ENCODE peak calls at places on chromosomes 3 and 15, in eight cellular contexts. T is mesothelial cell of epicardium; O is lower leg skin; E is fibroblast of lung; R is LNCaP clone FGC; Z is H1; G is CD4-positive, alpha-beta T cell; V is mammary epithelial cell. N is an unnamed sample.

GRCh38 chr3:183281126-183281797 is 28.2 kb downstream of the B3GNT5 start:
- DNase-seq in E (peak), O (peak), T (no peak), V (no peak), G (no peak), R (no peak), Z (no peak), N (no peak)

GRCh38 chr15:76298986-76299385 is 12.3 kb downstream of the ETFA start:
- DNase-seq in G (no peak), E (no peak), T (no peak), V (no peak), R (no peak), Z (no peak), O (no peak), N (no peak)

GRCh38 chr15:82829234-82829633 is 19.8 kb downstream of the WHAMM start:
- DNase-seq in G (no peak), T (no peak), Z (no peak), V (no peak), E (no peak), R (no peak), O (no peak), N (no peak)

GRCh38 chr3:46707601-46708011 is 6.4 kb downstream of the TMIE start:
- DNase-seq in G (peak), T (peak), V (no peak), Z (no peak), R (no peak), O (peak), E (no peak), N (no peak)

GRCh38 chr15:52803543-52804306 is 13.6 kb upstream of the ONECUT1 start:
- DNase-seq in T (no peak), Z (no peak), V (no peak), G (no peak), R (no peak), E (no peak), O (peak), N (no peak)

GRCh38 chr3:156978471-156978961 is 152.4 kb downstream of the LEKR1 start:
- DNase-seq in R (no peak), V (no peak), E (no peak), G (no peak), O (no peak), Z (no peak), T (no peak), N (no peak)

GRCh38 chr15:91456251-91456718 is 356.2 kb downstream of the SV2B start:
- DNase-seq in Z (no peak), G (no peak), O (no peak), V (peak), E (peak), R (no peak), T (no peak), N (no peak)

GRCh38 chr3:32686713-32687112 is 1.7 kb downstream of the CNOT10 start:
- DNase-seq in O (no peak), E (no peak), T (no peak), R (no peak), G (no peak), V (peak), Z (no peak), N (no peak)

GRCh38 chr3:188832961-188833615 is 338.7 kb upstream of the TPRG1 start:
- DNase-seq in V (peak), E (no peak), Z (no peak), O (no peak), G (no peak), R (peak), T (no peak), N (no peak)

GRCh38 chr3:134463676-134464611 is 21.8 kb downstream of the ANAPC13 start:
- DNase-seq in V (peak), T (peak), Z (peak), O (peak), R (no peak), E (peak), G (no peak), N (no peak)

GRCh38 chr3:31968391-31968926 is 12.6 kb downstream of the OSBPL10 start:
- DNase-seq in Z (no peak), T (no peak), E (peak), V (peak), G (no peak), O (no peak), R (no peak), N (no peak)

GRCh38 chr15:77836116-77836798 is 203.5 kb upstream of the LINGO1 start:
- DNase-seq in R (no peak), T (peak), O (no peak), G (no peak), E (peak), V (no peak), Z (no peak), N (no peak)
- TF ChIP-seq CTCF in R (no peak), T (no peak), O (no peak), G (no peak), E (no peak), V (no peak), Z (peak), N (no peak)

DNA sequence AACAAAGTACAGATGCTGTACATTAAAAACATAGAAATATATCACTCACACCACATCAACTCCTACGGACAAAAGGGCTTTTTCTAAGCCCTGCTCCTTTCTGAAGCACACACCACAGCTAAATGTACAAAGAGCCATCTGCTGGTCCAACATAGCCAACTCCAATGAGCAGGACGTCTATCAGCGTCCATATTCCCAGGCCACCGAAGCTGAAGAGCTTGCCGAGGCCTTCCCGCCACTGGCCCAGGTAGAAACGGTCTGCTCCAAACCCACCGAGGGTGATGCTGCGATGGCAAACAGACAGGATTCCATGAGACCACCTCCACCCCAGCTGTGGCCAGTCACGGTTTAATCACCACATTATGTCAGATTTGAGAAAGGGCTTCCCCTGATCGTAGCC is 9.8 kb downstream of the TM2D3 start:
- DNase-seq in Z (no peak), R (no peak), E (no peak), O (no peak), V (no peak), G (no peak), T (no peak), N (no peak)
- TF ChIP-seq CTCF in Z (no peak), R (no peak), E (no peak), O (no peak), V (peak), G (no peak), T (no peak), N (no peak)

GRCh38 chr15:40338041-40338657 is 2.6 kb downstream of the CCDC9B start:
- DNase-seq in Z (peak), G (peak), O (peak), T (no peak), R (no peak), E (peak), V (peak), N (peak)

GRCh38 chr15:40337597-40337996 is 3.1 kb downstream of the CCDC9B start:
- DNase-seq in E (no peak), T (no peak), V (no peak), G (no peak), O (no peak), Z (no peak), R (no peak), N (no peak)

GRCh38 chr15:40334541-40334940 is 6.2 kb downstream of the CCDC9B start:
- DNase-seq in E (no peak), O (no peak), R (no peak), T (no peak), V (no peak), Z (no peak), G (no peak), N (no peak)

GRCh38 chr15:40334941-40335795 is 5.6 kb downstream of the CCDC9B start:
- DNase-seq in G (no peak), Z (peak), O (peak), V (no peak), T (no peak), E (no peak), R (no peak), N (no peak)

DNA sequence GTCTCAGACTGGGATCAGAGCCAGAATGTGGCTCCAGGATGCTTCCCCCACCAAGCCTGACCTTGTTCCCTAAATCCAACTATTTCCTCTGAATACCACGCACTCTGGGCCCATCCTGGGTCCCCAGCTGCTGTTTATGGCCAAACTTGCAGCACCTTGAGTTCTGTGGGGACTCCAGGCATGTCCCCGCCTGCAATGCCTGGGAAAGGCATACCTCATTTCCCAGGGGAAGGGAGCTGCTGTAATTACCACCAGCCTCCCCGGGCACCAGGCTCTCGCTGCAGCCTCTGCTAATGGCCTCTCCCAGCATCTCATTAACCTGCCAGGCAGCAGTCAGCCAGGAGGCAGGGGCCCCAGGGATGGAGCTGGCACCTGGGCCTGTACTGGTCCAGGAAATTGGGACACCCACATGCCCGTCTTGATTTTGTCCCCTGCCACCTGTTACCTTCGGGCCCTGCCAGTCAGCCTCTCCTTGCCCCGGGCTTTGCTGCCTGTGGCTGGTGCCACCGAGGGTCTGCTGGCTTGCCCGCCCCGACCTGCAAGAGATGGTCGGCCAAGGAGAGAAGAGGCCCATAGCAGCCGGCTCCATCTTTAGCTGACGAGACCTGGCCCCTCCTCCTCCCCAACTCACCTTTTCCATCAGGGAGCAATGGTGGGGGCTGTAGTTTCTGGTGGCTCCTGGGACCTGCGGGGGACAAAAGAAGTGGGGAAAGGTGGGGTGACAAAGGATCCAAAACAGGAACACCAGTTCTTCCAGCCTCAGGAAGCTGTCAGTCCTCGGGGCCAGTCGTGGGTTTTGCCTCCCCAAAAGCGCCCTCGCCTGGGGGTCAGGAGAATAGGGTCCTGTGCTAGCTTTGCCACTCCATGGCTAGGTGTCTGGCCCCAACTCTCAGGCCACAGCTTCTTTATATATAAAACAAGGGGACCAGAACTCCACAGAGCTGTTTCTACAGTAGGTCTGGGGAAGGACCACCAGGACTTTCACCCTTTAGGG is 4.3 kb downstream of the CCDC9B start:
- DNase-seq in R (no peak), T (no peak), G (no peak), E (no peak), O (no peak), V (no peak), Z (peak), N (no peak)
- TF ChIP-seq CTCF in R (no peak), T (no peak), G (no peak), E (no peak), O (no peak), V (no peak), Z (peak), N (no peak)

DNA sequence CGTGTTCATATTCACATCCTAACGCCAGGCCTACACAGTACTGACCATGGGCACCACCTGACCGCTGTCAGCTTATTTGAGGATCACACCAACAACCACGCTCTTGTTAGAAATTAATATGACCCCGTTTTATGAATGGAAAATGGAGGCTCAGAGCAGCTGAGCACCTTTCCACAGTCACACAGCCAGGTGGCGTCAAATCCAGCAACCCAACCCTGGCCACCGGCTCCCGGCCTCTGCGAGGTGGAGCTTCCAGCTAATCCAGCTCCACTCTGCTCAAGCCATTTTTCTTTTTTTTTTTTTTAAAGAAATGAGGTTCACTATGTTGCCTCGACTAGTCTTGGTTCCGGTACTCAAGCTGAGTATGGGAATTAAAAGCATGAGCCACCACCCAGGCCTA is 41.3 kb downstream of the RPN1 start:
- DNase-seq in E (no peak), T (no peak), O (no peak), Z (no peak), V (no peak), G (no peak), R (no peak), N (no peak)
- TF ChIP-seq CTCF in E (no peak), T (no peak), O (no peak), Z (no peak), V (no peak), G (no peak), R (no peak), N (no peak)

GRCh38 chr3:2261747-2262146 is 163.1 kb downstream of the CNTN4 start:
- DNase-seq in E (no peak), G (no peak), R (no peak), Z (no peak), T (no peak), O (no peak), V (no peak), N (no peak)
- TF ChIP-seq CTCF in E (no peak), G (no peak), R (no peak), Z (no peak), T (no peak), O (no peak), V (no peak), N (no peak)

DNA sequence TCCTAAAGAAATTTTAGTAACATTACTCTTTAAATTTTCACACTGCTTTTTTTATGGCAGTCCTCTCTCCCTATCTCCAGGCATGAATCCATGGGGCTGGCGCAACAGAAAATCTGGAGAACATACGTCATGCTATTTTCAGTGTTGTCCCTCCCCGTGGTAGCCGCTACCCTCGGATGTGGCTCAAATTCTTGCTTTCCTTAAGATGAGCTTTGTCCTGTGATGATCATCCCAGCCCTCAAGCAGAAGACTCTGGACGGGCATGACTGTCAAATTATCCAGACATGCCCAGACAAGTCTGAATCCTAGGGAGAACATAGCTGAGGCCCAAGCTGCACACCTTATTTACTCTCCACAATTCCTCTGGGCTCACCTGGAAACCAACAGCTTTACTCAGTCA is 49.1 kb downstream of the FMN1 start:
- DNase-seq in E (no peak), G (no peak), O (no peak), T (no peak), R (no peak), V (peak), Z (no peak), N (no peak)
- TF ChIP-seq CTCF in E (no peak), G (no peak), O (no peak), T (no peak), R (no peak), V (no peak), Z (no peak), N (no peak)

DNA sequence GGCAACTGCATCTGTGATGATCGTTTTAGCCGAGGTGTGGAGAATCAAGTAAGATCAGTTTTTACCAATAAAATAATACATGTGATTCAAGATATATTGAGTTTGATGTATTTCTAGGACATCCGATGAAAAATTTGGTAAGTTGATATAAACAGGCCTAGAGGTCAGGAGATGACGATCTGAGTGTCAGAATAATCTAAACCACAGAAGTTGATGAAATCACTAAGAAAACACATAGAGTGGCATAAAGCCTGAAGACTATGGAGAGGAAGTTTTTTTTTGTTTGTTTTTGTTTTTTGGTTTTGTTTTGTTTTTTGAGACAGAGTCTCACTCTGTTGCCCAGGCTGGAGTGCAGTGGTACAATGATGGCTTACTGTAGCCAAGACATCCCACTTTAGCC is 235.3 kb downstream of the RBMS3 start:
- DNase-seq in Z (no peak), G (no peak), O (no peak), T (no peak), E (no peak), R (no peak), V (no peak), N (no peak)
- TF ChIP-seq CTCF in Z (no peak), G (no peak), O (no peak), T (no peak), E (no peak), R (no peak), V (no peak), N (no peak)